ENCODE peak calls at places on chromosomes 7 and 10, in four cellular contexts. One of them, this sample, is unnamed.

GRCh38 chr10:126253613-126254002 is 134.7 kb downstream of the ADAM12 start:
- DNase-seq in heart right ventricle: no peak
- DNase-seq in vagina: no peak
- DNase-seq in IMR-90: no peak
- DNase-seq in this sample: no peak

GRCh38 chr7:111735661-111736323 is 173.5 kb upstream of the IMMP2L start:
- DNase-seq in heart right ventricle: peak; percentile 70
- DNase-seq in vagina: no peak
- DNase-seq in IMR-90: peak; percentile 77
- DNase-seq in this sample: no peak

GRCh38 chr10:79274279-79275104 is 72.8 kb upstream of the PPIF start:
- DNase-seq in heart right ventricle: peak; percentile 87
- DNase-seq in vagina: no peak
- DNase-seq in IMR-90: no peak
- DNase-seq in this sample: peak; percentile 91

GRCh38 chr10:88952647-88953111 is at the start of gene ACTA2:
- DNase-seq in heart right ventricle: peak; percentile 53
- DNase-seq in vagina: no peak
- DNase-seq in IMR-90: peak; percentile 84
- DNase-seq in this sample: no peak

GRCh38 chr7:90560730-90561129 is 35.4 kb upstream of the CDK14 start:
- DNase-seq in heart right ventricle: no peak
- DNase-seq in vagina: no peak
- DNase-seq in IMR-90: no peak
- DNase-seq in this sample: no peak

GRCh38 chr10:94240901-94241300 is 121.8 kb downstream of the NOC3L start:
- DNase-seq in heart right ventricle: no peak
- DNase-seq in vagina: no peak
- DNase-seq in IMR-90: no peak
- DNase-seq in this sample: no peak

GRCh38 chr7:18175801-18176450 is 148.3 kb upstream of the PRPS1L1 start:
- DNase-seq in heart right ventricle: no peak
- DNase-seq in vagina: no peak
- DNase-seq in IMR-90: no peak
- DNase-seq in this sample: no peak

GRCh38 chr7:29511851-29512250 is 51.8 kb upstream of the PRR15 start:
- DNase-seq in heart right ventricle: no peak
- DNase-seq in vagina: no peak
- DNase-seq in IMR-90: no peak
- DNase-seq in this sample: no peak

GRCh38 chr10:36336315-36336714 is 694.2 kb upstream of the FZD8 start:
- DNase-seq in heart right ventricle: no peak
- DNase-seq in vagina: no peak
- DNase-seq in IMR-90: peak; percentile 54
- DNase-seq in this sample: no peak

GRCh38 chr10:75597691-75598455 is 166.4 kb downstream of the LRMDA start:
- DNase-seq in heart right ventricle: no peak
- DNase-seq in vagina: no peak
- DNase-seq in IMR-90: no peak
- DNase-seq in this sample: no peak

GRCh38 chr10:8321990-8322389 is 267.5 kb downstream of the GATA3 start:
- DNase-seq in heart right ventricle: no peak
- DNase-seq in vagina: no peak
- DNase-seq in IMR-90: no peak
- DNase-seq in this sample: no peak

GRCh38 chr7:121540138-121540537 is 144.0 kb upstream of the FAM3C start:
- DNase-seq in heart right ventricle: no peak
- DNase-seq in vagina: no peak
- DNase-seq in IMR-90: no peak
- DNase-seq in this sample: no peak

GRCh38 chr7:28083998-28084985 is 96.3 kb downstream of the JAZF1 start:
- DNase-seq in heart right ventricle: no peak
- DNase-seq in vagina: no peak
- DNase-seq in IMR-90: no peak
- DNase-seq in this sample: no peak
- H3K27ac ChIP-seq in heart right ventricle: no peak overlapping the region
- H3K27ac ChIP-seq in vagina: peak overlapping the region; percentile 53
- H3K27ac ChIP-seq in IMR-90: no peak overlapping the region
- H3K27ac ChIP-seq in this sample: no peak overlapping the region

GRCh38 chr7:70619130-70619529 is 512.8 kb upstream of the GALNT17 start:
- DNase-seq in heart right ventricle: no peak
- DNase-seq in vagina: no peak
- DNase-seq in IMR-90: no peak
- DNase-seq in this sample: no peak
- H3K27ac ChIP-seq in heart right ventricle: no peak overlapping the region
- H3K27ac ChIP-seq in vagina: no peak overlapping the region
- H3K27ac ChIP-seq in IMR-90: no peak overlapping the region
- H3K27ac ChIP-seq in this sample: no peak overlapping the region

DNA sequence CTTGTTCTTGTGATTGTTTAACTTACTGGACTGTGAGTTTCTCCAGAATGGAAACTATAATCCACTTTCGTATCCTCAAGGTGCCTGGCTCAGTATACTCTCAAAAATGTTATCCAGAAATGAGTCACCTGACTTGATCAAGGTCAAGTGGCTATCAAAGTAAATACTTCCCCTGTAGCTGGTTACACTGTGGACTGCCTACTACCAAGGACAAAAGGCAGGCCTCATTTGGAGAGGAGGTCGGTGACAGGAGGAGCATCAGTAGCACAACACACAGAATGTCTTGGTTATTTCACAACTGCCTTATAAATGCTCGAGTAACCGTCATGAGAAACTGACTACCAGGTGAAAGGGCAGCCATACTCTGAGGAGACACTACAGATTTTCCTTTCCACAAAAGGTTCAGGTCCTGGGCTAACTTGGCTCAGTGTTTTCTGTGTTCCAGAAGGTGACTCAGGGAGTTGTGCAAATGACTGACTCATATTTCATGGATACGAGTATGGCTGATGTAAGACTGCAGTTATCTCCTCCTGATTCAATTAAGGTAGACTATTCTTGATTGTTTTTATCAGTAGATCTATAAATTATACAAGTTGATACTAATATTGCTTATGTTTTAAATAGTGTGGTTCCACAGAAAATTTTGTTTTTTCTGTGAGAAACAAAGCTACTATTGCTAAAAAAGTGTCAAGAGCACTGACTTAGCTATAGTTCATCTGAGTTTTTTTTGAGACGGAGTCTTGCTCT is 4.2 kb upstream of the CCNY start:
- DNase-seq in heart right ventricle: no peak
- DNase-seq in vagina: no peak
- DNase-seq in IMR-90: peak; percentile 97
- DNase-seq in this sample: no peak
- H3K27ac ChIP-seq in heart right ventricle: peak overlapping the region; percentile 64
- H3K27ac ChIP-seq in vagina: no peak overlapping the region
- H3K27ac ChIP-seq in IMR-90: peak overlapping the region; percentile 75
- H3K27ac ChIP-seq in this sample: no peak overlapping the region

GRCh38 chr7:128309921-128310320 is 33.8 kb downstream of the RBM28 start:
- DNase-seq in heart right ventricle: no peak
- DNase-seq in vagina: no peak
- DNase-seq in IMR-90: no peak
- DNase-seq in this sample: no peak
- H3K27ac ChIP-seq in heart right ventricle: no peak overlapping the region
- H3K27ac ChIP-seq in vagina: no peak overlapping the region
- H3K27ac ChIP-seq in IMR-90: no peak overlapping the region
- H3K27ac ChIP-seq in this sample: no peak overlapping the region

GRCh38 chr7:35537067-35538023 is 157.6 kb downstream of the HERPUD2 start:
- DNase-seq in heart right ventricle: peak; percentile 75
- DNase-seq in vagina: no peak
- DNase-seq in IMR-90: peak; percentile 47
- DNase-seq in this sample: peak; percentile 20
- H3K27ac ChIP-seq in heart right ventricle: no peak overlapping the region
- H3K27ac ChIP-seq in vagina: no peak overlapping the region
- H3K27ac ChIP-seq in IMR-90: no peak overlapping the region
- H3K27ac ChIP-seq in this sample: no peak overlapping the region

DNA sequence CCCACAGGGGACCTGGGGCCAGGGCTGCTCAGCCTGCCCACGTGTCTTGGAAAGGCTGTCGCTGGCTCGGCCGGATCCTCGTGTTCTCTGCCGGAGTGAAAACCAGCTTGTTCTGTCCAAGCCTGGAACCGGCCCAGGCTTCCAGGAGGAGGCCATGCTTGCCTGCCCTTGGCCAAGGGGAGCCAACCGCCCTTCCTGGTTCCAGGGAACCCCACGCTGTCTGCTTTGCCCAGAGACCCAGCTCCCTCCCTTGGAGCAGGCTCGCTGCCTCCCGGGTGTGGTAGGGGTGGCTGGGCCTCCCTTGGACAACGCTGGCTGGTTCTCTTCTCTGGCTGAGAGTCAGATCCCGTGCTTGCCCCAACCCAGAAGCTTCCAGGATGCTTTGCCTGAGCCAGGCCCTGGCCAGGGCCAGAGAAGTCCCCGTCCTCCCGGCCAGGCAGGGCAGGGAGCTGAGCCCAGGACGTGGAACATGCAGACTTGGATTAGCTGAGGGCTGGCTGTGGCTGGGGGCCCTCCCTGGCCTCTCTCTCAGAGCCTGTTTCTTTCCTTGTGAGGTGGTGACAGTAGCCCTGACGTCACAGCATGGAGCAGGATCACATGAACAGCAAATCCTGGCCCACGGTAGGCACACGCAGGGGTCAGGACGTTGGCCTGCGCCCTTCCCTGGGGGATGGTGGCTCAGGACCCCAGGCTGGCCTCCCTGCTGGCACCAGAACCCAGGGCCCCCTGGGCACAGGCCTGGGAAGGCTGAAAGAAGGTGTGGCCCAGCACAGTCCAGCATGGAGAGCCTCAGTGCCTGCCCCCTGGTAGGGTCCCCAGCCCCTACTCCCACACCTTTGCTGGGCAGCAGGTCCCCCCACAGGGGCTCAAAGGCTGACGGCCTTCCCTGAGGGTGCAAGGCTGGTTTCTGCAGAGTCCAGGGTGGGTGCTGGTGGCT is 67.5 kb downstream of the PWWP2B start:
- DNase-seq in heart right ventricle: peak; percentile 82
- DNase-seq in vagina: no peak
- DNase-seq in IMR-90: no peak
- DNase-seq in this sample: peak; percentile 79
- H3K27ac ChIP-seq in heart right ventricle: peak overlapping the region; percentile 89
- H3K27ac ChIP-seq in vagina: peak overlapping the region; percentile 98
- H3K27ac ChIP-seq in IMR-90: no peak overlapping the region
- H3K27ac ChIP-seq in this sample: peak overlapping the region; percentile 87

GRCh38 chr7:48087349-48087748 is 1.7 kb upstream of the UPP1 start:
- DNase-seq in heart right ventricle: no peak
- DNase-seq in vagina: no peak
- DNase-seq in IMR-90: peak; percentile 86
- DNase-seq in this sample: no peak

GRCh38 chr7:48083114-48083830 is 5.8 kb upstream of the UPP1 start:
- DNase-seq in heart right ventricle: no peak
- DNase-seq in vagina: no peak
- DNase-seq in IMR-90: peak; percentile 92
- DNase-seq in this sample: no peak

GRCh38 chr7:48085433-48085791 is 3.7 kb upstream of the UPP1 start:
- DNase-seq in heart right ventricle: no peak
- DNase-seq in vagina: no peak
- DNase-seq in IMR-90: no peak
- DNase-seq in this sample: no peak

GRCh38 chr7:48085942-48086341 is 3.1 kb upstream of the UPP1 start:
- DNase-seq in heart right ventricle: no peak
- DNase-seq in vagina: no peak
- DNase-seq in IMR-90: no peak
- DNase-seq in this sample: no peak

GRCh38 chr7:48084727-48085432 is 4.2 kb upstream of the UPP1 start:
- DNase-seq in heart right ventricle: peak; percentile 63
- DNase-seq in vagina: no peak
- DNase-seq in IMR-90: peak; percentile 99
- DNase-seq in this sample: no peak
- H3K27ac ChIP-seq in heart right ventricle: peak overlapping the region; percentile 18
- H3K27ac ChIP-seq in vagina: peak overlapping the region; percentile 76
- H3K27ac ChIP-seq in IMR-90: peak overlapping the region; percentile 35
- H3K27ac ChIP-seq in this sample: no peak overlapping the region

This sample was measured in caudate nucleus.